ENCODE peak calls at places on chromosomes 5 and 9, in five cellular contexts. Q is pancreas; H is CD4-positive, alpha-beta memory T cell; D is uterus; S is ovary. Y is an unnamed sample. For H3K27me3, the result is how much of the 10 kb centered on the place peaks cover.

GRCh38 chr5:65127181-65127901 is 354.4 kb downstream of the ADAMTS6 start:
- DNase-seq in D (no peak), Q (no peak), S (no peak), H (no peak), Y (no peak)

GRCh38 chr9:95497772-95498171 is 19.0 kb downstream of the PTCH1 start:
- DNase-seq in D (no peak), S (no peak), Q (no peak), H (no peak), Y (no peak)

GRCh38 chr5:106757672-106758071 is 913.1 kb downstream of the EFNA5 start:
- DNase-seq in Q (no peak), S (no peak), H (no peak), D (no peak), Y (no peak)

GRCh38 chr5:161645264-161645663 is 40.3 kb upstream of the GABRA6 start:
- DNase-seq in S (no peak), H (no peak), D (no peak), Q (no peak), Y (no peak)

GRCh38 chr9:76023715-76024195 is 133.3 kb downstream of the PCSK5 start:
- DNase-seq in D (no peak), H (peak), S (no peak), Q (no peak), Y (no peak)

GRCh38 chr5:169474226-169474625 is 109.3 kb upstream of the SPDL1 start:
- DNase-seq in Q (no peak), H (no peak), D (no peak), S (no peak), Y (no peak)

GRCh38 chr9:121731090-121731489 is 79.7 kb downstream of the DAB2IP start:
- DNase-seq in H (no peak), D (no peak), S (no peak), Q (no peak), Y (no peak)

GRCh38 chr5:143064207-143064606 is 294.0 kb downstream of the ARHGAP26 start:
- DNase-seq in Q (no peak), S (no peak), H (no peak), D (no peak), Y (no peak)

GRCh38 chr9:131590907-131591844 is 45.9 kb downstream of the PRRT1B start:
- DNase-seq in D (peak), H (peak), Q (peak), S (peak), Y (peak)

GRCh38 chr5:59358497-59358896 is 535.0 kb downstream of the PDE4D start:
- DNase-seq in Q (no peak), S (peak), H (no peak), D (peak), Y (no peak)

GRCh38 chr5:154519375-154519774 is 41.3 kb upstream of the HAND1 start:
- DNase-seq in Q (no peak), D (no peak), H (no peak), S (no peak), Y (no peak)

GRCh38 chr5:71830626-71831539 is 111.8 kb downstream of the CARTPT start:
- DNase-seq in S (peak), Q (peak), D (peak), H (no peak), Y (peak)

GRCh38 chr5:136840601-136841000 is 475.3 kb upstream of the TRPC7 start:
- DNase-seq in H (no peak), S (no peak), Q (no peak), D (no peak), Y (no peak)

GRCh38 chr5:55691265-55692105 is 20.6 kb downstream of the SLC38A9 start:
- DNase-seq in Q (no peak), S (no peak), H (no peak), D (no peak), Y (no peak)

GRCh38 chr9:74742792-74743389 is 144.8 kb downstream of the TRPM6 start:
- DNase-seq in Q (no peak), S (no peak), D (no peak), H (no peak), Y (no peak)

GRCh38 chr9:35338561-35339274 is 151.2 kb upstream of the RUSC2 start:
- DNase-seq in Q (no peak), H (no peak), D (no peak), S (no peak), Y (no peak)

GRCh38 chr9:86978986-86979385 is 31.7 kb upstream of the GAS1 start:
- DNase-seq in S (no peak), Q (no peak), D (no peak), H (no peak), Y (no peak)

GRCh38 chr5:20286512-20286911 is 298.5 kb upstream of the CDH18 start:
- DNase-seq in Q (no peak), S (no peak), D (no peak), H (no peak), Y (no peak)

GRCh38 chr9:76223749-76224340 is 170.4 kb downstream of the RFK start:
- DNase-seq in H (no peak), D (no peak), S (peak), Q (no peak), Y (no peak)

GRCh38 chr9:18256574-18256973 is 217.4 kb upstream of the ADAMTSL1 start:
- DNase-seq in H (no peak), D (no peak), S (no peak), Q (no peak), Y (no peak)

GRCh38 chr5:3352711-3353110 is 242.9 kb upstream of the IRX1 start:
- DNase-seq in D (no peak), H (no peak), S (no peak), Q (no peak), Y (no peak)

GRCh38 chr5:134084166-134084565 is 30.3 kb upstream of the TCF7 start:
- DNase-seq in S (no peak), H (no peak), Q (no peak), D (no peak), Y (no peak)

GRCh38 chr5:148998174-148998797 is 64.6 kb downstream of the SH3TC2 start:
- DNase-seq in H (peak), D (no peak), S (no peak), Q (no peak), Y (no peak)

GRCh38 chr5:16271851-16272250 is 92.3 kb upstream of the MARCHF11 start:
- DNase-seq in D (no peak), Q (no peak), S (no peak), H (no peak), Y (no peak)

GRCh38 chr5:96745844-96746531 is 61.8 kb downstream of the ERAP1 start:
- DNase-seq in Q (no peak), H (no peak), D (no peak), S (no peak), Y (no peak)

GRCh38 chr9:127741831-127742434 is 6.8 kb upstream of the TOR2A start:
- DNase-seq in S (peak), H (no peak), D (peak), Q (peak), Y (no peak)

GRCh38 chr5:14971864-14972263 is 100.3 kb upstream of the ANKH start:
- DNase-seq in D (no peak), H (no peak), Q (no peak), S (no peak), Y (no peak)

GRCh38 chr5:135718151-135718550 is 116.3 kb upstream of the SLC25A48 start:
- DNase-seq in S (no peak), H (no peak), D (no peak), Q (no peak), Y (no peak)

GRCh38 chr5:106417163-106417562 is 1253.6 kb downstream of the EFNA5 start:
- DNase-seq in D (no peak), Q (peak), H (no peak), S (no peak), Y (no peak)

GRCh38 chr9:122367779-122368460 is 2.9 kb upstream of the PTGS1 start:
- DNase-seq in H (no peak), S (no peak), D (no peak), Q (no peak), Y (no peak)

GRCh38 chr9:135244271-135244691 is 156.8 kb downstream of the OLFM1 start:
- DNase-seq in D (no peak), S (no peak), H (no peak), Q (peak), Y (no peak)

GRCh38 chr9:135247174-135247930 is 159.9 kb downstream of the OLFM1 start:
- DNase-seq in H (no peak), S (no peak), Q (peak), D (no peak), Y (no peak)

GRCh38 chr9:135244751-135245221 is 157.3 kb downstream of the OLFM1 start:
- DNase-seq in Q (peak), S (no peak), D (no peak), H (no peak), Y (no peak)

GRCh38 chr9:135246248-135247173 is 159.0 kb downstream of the OLFM1 start:
- DNase-seq in S (no peak), H (no peak), Q (peak), D (no peak), Y (no peak)

GRCh38 chr9:135245482-135246247 is 158.2 kb downstream of the OLFM1 start:
- DNase-seq in Q (peak), H (no peak), S (no peak), D (no peak), Y (no peak)
- H3K27me3 ChIP-seq in Q (under half), H (under half), S (under half), D (under half), Y (under half)

GRCh38 chr9:109499631-109500120 is 1.6 kb upstream of the PTPN3 start:
- DNase-seq in D (peak), S (no peak), Q (peak), H (no peak), Y (no peak)

GRCh38 chr9:109500421-109500974 is 2.4 kb upstream of the PTPN3 start:
- DNase-seq in Q (no peak), D (no peak), S (no peak), H (no peak), Y (no peak)

GRCh38 chr9:109497193-109498165 is 628 bp downstream of the PTPN3 start:
- DNase-seq in Q (no peak), D (no peak), S (no peak), H (no peak), Y (no peak)

GRCh38 chr9:109499061-109499630 is 1.0 kb upstream of the PTPN3 start:
- DNase-seq in S (no peak), H (no peak), D (no peak), Q (no peak), Y (no peak)

GRCh38 chr9:109498195-109499060 is at the start of gene PTPN3:
- DNase-seq in D (no peak), Q (no peak), S (no peak), H (no peak), Y (no peak)
- H3K4me3 ChIP-seq in D (peak), Q (no peak), S (peak), H (no peak), Y (peak)

GRCh38 chr9:123867034-123867433 is 62.9 kb downstream of the DENND1A start:
- DNase-seq in S (no peak), H (no peak), D (no peak), Q (no peak), Y (no peak)

GRCh38 chr9:123866497-123866896 is 63.4 kb downstream of the DENND1A start:
- DNase-seq in H (no peak), S (no peak), D (no peak), Q (no peak), Y (no peak)

GRCh38 chr9:123864291-123864690 is 65.6 kb downstream of the DENND1A start:
- DNase-seq in Q (no peak), H (no peak), D (no peak), S (no peak), Y (no peak)

GRCh38 chr9:123863164-123863855 is 66.6 kb downstream of the DENND1A start:
- DNase-seq in S (no peak), D (no peak), H (no peak), Q (no peak), Y (no peak)

GRCh38 chr9:123865226-123865625 is 64.7 kb downstream of the DENND1A start:
- DNase-seq in H (no peak), S (no peak), Q (no peak), D (no peak), Y (no peak)
- H3K27me3 ChIP-seq in H (under half), S (under half), Q (under half), D (under half), Y (under half)

GRCh38 chr5:179927834-179928233 is 20.1 kb upstream of the TBC1D9B start:
- DNase-seq in H (no peak), S (no peak), D (no peak), Q (no peak), Y (no peak)

GRCh38 chr5:179926657-179927056 is 19.0 kb upstream of the TBC1D9B start:
- DNase-seq in H (no peak), S (no peak), D (no peak), Q (no peak), Y (no peak)

GRCh38 chr5:179919487-179920060 is 11.9 kb upstream of the TBC1D9B start:
- DNase-seq in D (no peak), H (no peak), Q (no peak), S (no peak), Y (no peak)

GRCh38 chr5:179920175-179920574 is 12.5 kb upstream of the TBC1D9B start:
- DNase-seq in Q (no peak), D (no peak), H (no peak), S (no peak), Y (no peak)

GRCh38 chr5:179923422-179923821 is 15.7 kb upstream of the TBC1D9B start:
- DNase-seq in S (no peak), Q (no peak), D (no peak), H (no peak), Y (no peak)
- H3K4me3 ChIP-seq in S (no peak), Q (no peak), D (no peak), H (no peak), Y (no peak)